ENCODE peak calls at places on chromosomes 5 and 9, in nine cellular contexts. A is heart left ventricle, E is amniotic epithelial cell, G is SW480, L is epithelial cell of esophagus, P is spleen, C is ecto neural progenitor cell, B is Kasumi-1, K is EH. I is an unnamed sample.

GRCh38 chr5:148179234-148179824 is 11.0 kb downstream of the SPINK14 start:
- DNase-seq in A (no peak), E (peak), G (peak), L (peak), P (no peak), C (no peak), B (peak), K (peak), I (no peak)

GRCh38 chr5:139394123-139394653 is 716 bp downstream of the PROB1 start:
- DNase-seq in A (peak), E (no peak), G (no peak), L (no peak), P (peak), C (peak), B (peak), K (peak), I (peak)

GRCh38 chr5:74576941-74577456 is 63.5 kb downstream of the ENC1 start:
- DNase-seq in A (no peak), E (peak), G (peak), L (no peak), P (no peak), C (no peak), B (no peak), K (peak), I (no peak)

GRCh38 chr5:148939676-148940075 is 113.3 kb downstream of the ADRB2 start:
- DNase-seq in A (no peak), E (no peak), G (no peak), L (peak), P (no peak), C (no peak), B (no peak), K (peak), I (no peak)

GRCh38 chr5:140372971-140373487 is 13.0 kb downstream of the SLC4A9 start:
- DNase-seq in A (peak), E (peak), G (peak), L (peak), P (peak), C (peak), B (peak), K (peak), I (peak)

GRCh38 chr9:87004016-87004415 is 56.7 kb upstream of the GAS1 start:
- DNase-seq in A (no peak), E (no peak), G (no peak), L (peak), P (no peak), C (no peak), B (no peak), K (no peak), I (no peak)

GRCh38 chr5:142032747-142033631 is 20.2 kb upstream of the GNPDA1 start:
- DNase-seq in A (no peak), E (no peak), G (no peak), L (no peak), P (no peak), C (no peak), B (no peak), K (peak), I (no peak)

GRCh38 chr5:94595281-94595680 is 23.1 kb downstream of the KIAA0825 start:
- DNase-seq in A (no peak), E (no peak), G (no peak), L (no peak), P (no peak), C (no peak), B (no peak), K (no peak), I (no peak)

GRCh38 chr5:132253452-132254320 is 3.8 kb upstream of the PDLIM4 start:
- DNase-seq in A (no peak), E (no peak), G (no peak), L (peak), P (peak), C (no peak), B (no peak), K (no peak), I (peak)

GRCh38 chr5:78727786-78728761 is 79.5 kb upstream of the LHFPL2 start:
- DNase-seq in A (no peak), E (no peak), G (peak), L (no peak), P (no peak), C (no peak), B (no peak), K (no peak), I (no peak)

GRCh38 chr5:135194126-135194488 is 160.1 kb upstream of the PITX1 start:
- DNase-seq in A (no peak), E (no peak), G (no peak), L (no peak), P (no peak), C (no peak), B (no peak), K (no peak), I (no peak)

GRCh38 chr9:91100878-91101450 is 260.8 kb downstream of the AUH start:
- DNase-seq in A (peak), E (no peak), G (no peak), L (no peak), P (no peak), C (no peak), B (no peak), K (peak), I (no peak)